ENCODE peak calls at places on chromosomes 13 and 19, in four cellular contexts. J is GM12878, Q is A549, D is K562. C is an unnamed sample.

GRCh38 chr13:23067129-23067528 is 113.7 kb upstream of the SGCG start:
- DNase-seq in J (no peak), Q (no peak), D (no peak), C (no peak)

GRCh38 chr19:12785431-12786011 is 5.8 kb upstream of the JUNB start:
- DNase-seq in J (no peak), Q (no peak), D (no peak), C (peak; percentile 78)

GRCh38 chr19:17755977-17756670 is 4.8 kb downstream of the FCHO1 start:
- DNase-seq in J (peak; percentile 37), Q (peak; percentile 82), D (peak; percentile 63), C (peak; percentile 54)

GRCh38 chr19:55251296-55252081 is 7.3 kb downstream of the PPP6R1 start:
- DNase-seq in J (no peak), Q (no peak), D (peak; percentile 16), C (peak; percentile 29)

GRCh38 chr13:98324105-98324504 is 147.0 kb upstream of the RNF113B start:
- DNase-seq in J (no peak), Q (no peak), D (no peak), C (no peak)

GRCh38 chr19:53980553-53981407 is 10.7 kb upstream of the CACNG6 start:
- DNase-seq in J (no peak), Q (peak; percentile 99), D (peak; percentile 37), C (no peak)

GRCh38 chr13:107824636-107825035 is 390.7 kb downstream of the LIG4 start:
- DNase-seq in J (no peak), Q (no peak), D (no peak), C (no peak)

GRCh38 chr13:83221813-83222241 is 660.4 kb downstream of the SLITRK1 start:
- DNase-seq in J (no peak), Q (peak; percentile 6), D (no peak), C (no peak)

GRCh38 chr19:46198756-46199155 is 30.8 kb upstream of the IGFL1 start:
- DNase-seq in J (no peak), Q (peak; percentile 75), D (no peak), C (no peak)

GRCh38 chr19:54532528-54532927 is 29.9 kb downstream of the LAIR2 start:
- DNase-seq in J (peak; percentile 77), Q (no peak), D (no peak), C (peak; percentile 51)

GRCh38 chr13:21929400-21929799 is 258.5 kb downstream of the FGF9 start:
- DNase-seq in J (no peak), Q (no peak), D (no peak), C (no peak)

GRCh38 chr19:50909240-50910070 is 1.7 kb downstream of the KLK4 start:
- DNase-seq in J (no peak), Q (peak; percentile 82), D (peak; percentile 99), C (peak; percentile 33)

GRCh38 chr13:28548872-28549271 is 53.9 kb upstream of the FLT1 start:
- DNase-seq in J (no peak), Q (no peak), D (no peak), C (no peak)

GRCh38 chr13:59111711-59112110 is 1052.0 kb downstream of the DIAPH3 start:
- DNase-seq in J (no peak), Q (no peak), D (no peak), C (no peak)

GRCh38 chr13:51733656-51734334 is 70.2 kb downstream of the DHRS12 start:
- DNase-seq in J (no peak), Q (no peak), D (no peak), C (peak; percentile 71)

GRCh38 chr19:58183822-58184215 is 958 bp downstream of the ZNF274 start:
- DNase-seq in J (no peak), Q (no peak), D (no peak), C (no peak)

GRCh38 chr19:50178859-50179537 is 15.9 kb upstream of the IZUMO2 start:
- DNase-seq in J (peak; percentile 59), Q (no peak), D (no peak), C (no peak)

GRCh38 chr13:21987793-21988192 is 316.9 kb downstream of the FGF9 start:
- DNase-seq in J (no peak), Q (no peak), D (peak; percentile 8), C (peak; percentile 48)

GRCh38 chr19:33444993-33445751 is 71.7 kb downstream of the CEBPG start:
- DNase-seq in J (no peak), Q (no peak), D (no peak), C (no peak)

GRCh38 chr13:78437781-78438180 is 165.6 kb downstream of the POU4F1 start:
- DNase-seq in J (no peak), Q (no peak), D (no peak), C (no peak)

GRCh38 chr13:87999141-87999765 is 328.1 kb downstream of the SLITRK5 start:
- DNase-seq in J (no peak), Q (no peak), D (no peak), C (no peak)

GRCh38 chr19:4103073-4103418 is 20.9 kb downstream of the MAP2K2 start:
- DNase-seq in J (no peak), Q (no peak), D (no peak), C (peak; percentile 50)

GRCh38 chr19:14325863-14326262 is 55.4 kb upstream of the ADGRE5 start:
- DNase-seq in J (no peak), Q (peak; percentile 33), D (no peak), C (no peak)

GRCh38 chr13:98656223-98656622 is 79.3 kb upstream of the STK24 start:
- DNase-seq in J (no peak), Q (no peak), D (no peak), C (no peak)

GRCh38 chr19:30799854-30800755 is 427.9 kb downstream of the ZNF536 start:
- DNase-seq in J (no peak), Q (peak; percentile 38), D (peak; percentile 77), C (peak; percentile 12)

GRCh38 chr19:46441775-46442332 is 13.1 kb upstream of the PNMA8C start:
- DNase-seq in J (no peak), Q (no peak), D (no peak), C (no peak)

GRCh38 chr19:19461671-19462622 is 53.4 kb downstream of the TSSK6 start:
- DNase-seq in J (no peak), Q (no peak), D (peak; percentile 80), C (no peak)

DNA sequence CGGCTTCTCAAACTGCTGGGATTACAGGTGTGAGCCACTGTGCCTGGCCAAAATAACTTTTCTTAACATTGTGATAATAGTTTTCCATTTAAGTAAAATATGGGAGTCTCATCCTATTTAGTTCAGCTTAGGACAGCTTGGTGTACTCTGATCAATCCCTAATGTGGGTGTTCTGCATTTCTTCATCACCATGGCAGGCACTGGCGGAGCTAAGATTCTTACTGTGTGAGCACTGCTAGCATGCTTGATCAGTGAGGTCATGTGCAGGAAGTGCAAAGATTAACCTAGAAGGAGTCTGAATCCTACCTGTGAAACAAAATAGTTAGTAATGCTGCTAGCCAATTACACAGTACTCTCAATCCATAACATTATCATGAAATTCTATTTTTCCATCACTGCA is 1684.2 kb upstream of the SLC10A2 start:
- DNase-seq in J (no peak), Q (no peak), D (no peak), C (no peak)
- TF ChIP-seq MYC in J (no peak), Q (no peak), D (no peak), C (no peak)

GRCh38 chr19:47514869-47515588 is at the start of gene NAPA:
- DNase-seq in J (peak; percentile 99), Q (peak; percentile 100), D (peak; percentile 99), C (peak; percentile 100)
- TF ChIP-seq POLR2A in J (peak; percentile 94), Q (peak; percentile 67), D (peak; percentile 82), C (peak; percentile 95)

GRCh38 chr13:41401371-41401770 is 56.0 kb upstream of the RGCC start:
- DNase-seq in J (no peak), Q (peak; percentile 5), D (no peak), C (peak; percentile 48)
- TF ChIP-seq MYC in J (no peak), Q (no peak), D (no peak), C (no peak)

GRCh38 chr13:49587311-49587847 is 2.0 kb upstream of the RCBTB1 start:
- DNase-seq in J (no peak), Q (no peak), D (no peak), C (no peak)

GRCh38 chr13:49584771-49585182 is 581 bp downstream of the RCBTB1 start:
- DNase-seq in J (no peak), Q (no peak), D (no peak), C (peak; percentile 32)

GRCh38 chr13:49586717-49587116 is 1.4 kb upstream of the RCBTB1 start:
- DNase-seq in J (no peak), Q (no peak), D (no peak), C (no peak)

GRCh38 chr13:49580980-49581680 is 4.2 kb downstream of the RCBTB1 start:
- DNase-seq in J (no peak), Q (no peak), D (no peak), C (no peak)

GRCh38 chr13:49585220-49586157 is at the start of gene RCBTB1:
- DNase-seq in J (no peak), Q (peak; percentile 58), D (peak; percentile 91), C (peak; percentile 85)
- TF ChIP-seq POLR2A in J (peak; percentile 81), Q (peak; percentile 61), D (peak; percentile 34), C (peak; percentile 44)

GRCh38 chr13:96822900-96823299 is 171.4 kb downstream of the OXGR1 start:
- DNase-seq in J (no peak), Q (peak; percentile 40), D (peak; percentile 17), C (peak; percentile 12)
- TF ChIP-seq MYC in J (no peak), Q (no peak), D (no peak), C (no peak)

GRCh38 chr13:40756042-40756441 is 14.9 kb downstream of the MRPS31 start:
- DNase-seq in J (no peak), Q (no peak), D (no peak), C (no peak)

GRCh38 chr13:40749327-40749726 is 21.7 kb downstream of the MRPS31 start:
- DNase-seq in J (no peak), Q (no peak), D (no peak), C (no peak)

GRCh38 chr13:40758811-40759210 is 12.2 kb downstream of the MRPS31 start:
- DNase-seq in J (no peak), Q (no peak), D (no peak), C (no peak)

GRCh38 chr13:40755082-40755755 is 15.8 kb downstream of the MRPS31 start:
- DNase-seq in J (no peak), Q (no peak), D (no peak), C (no peak)
- TF ChIP-seq POLR2A in J (no peak), Q (no peak), D (no peak), C (no peak)

GRCh38 chr13:63636231-63636993 is 2220.8 kb upstream of the PCDH20 start:
- DNase-seq in J (peak; percentile 8), Q (peak; percentile 14), D (no peak), C (no peak)
- TF ChIP-seq MYC in J (no peak), Q (no peak), D (no peak), C (no peak)

GRCh38 chr19:48965806-48966540 is 864 bp downstream of the FTL start:
- DNase-seq in J (peak; percentile 72), Q (peak; percentile 90), D (peak; percentile 52), C (peak; percentile 88)
- TF ChIP-seq POLR2A in J (peak; percentile 79), Q (no peak), D (no peak), C (no peak)